ENCODE peak calls at places on chromosome 19, in five cellular contexts. N is Peyer's patch, H is A673, F is GM23248, S is left ventricle myocardium inferior. J is an unnamed sample.

GRCh38 chr19:45191324-45191845 is 12.8 kb downstream of the BLOC1S3 start:
- DNase-seq in N (no peak), F (no peak), H (no peak), S (no peak), J (peak; percentile 94)

GRCh38 chr19:48645652-48646191 is at the start of gene CA11:
- DNase-seq in S (no peak), N (no peak), F (peak; percentile 36), H (peak; percentile 80), J (no peak)

GRCh38 chr19:29492761-29493160 is 33.0 kb upstream of the VSTM2B start:
- DNase-seq in S (no peak), F (no peak), H (no peak), N (no peak), J (no peak)

GRCh38 chr19:49809155-49809986 is 3.7 kb downstream of the FUZ start:
- DNase-seq in N (peak; percentile 82), H (peak; percentile 61), F (peak; percentile 62), S (peak; percentile 70), J (no peak)

GRCh38 chr19:44637390-44637764 is 6.3 kb upstream of the PVR start:
- DNase-seq in S (no peak), N (no peak), H (no peak), F (no peak), J (no peak)

GRCh38 chr19:35346193-35347052 is 1.3 kb upstream of the FFAR1 start:
- DNase-seq in F (no peak), S (no peak), N (peak; percentile 90), H (no peak), J (peak; percentile 17)

GRCh38 chr19:23778566-23778965 is 19.9 kb upstream of the ZNF681 start:
- DNase-seq in S (no peak), F (no peak), H (no peak), N (no peak), J (no peak)

GRCh38 chr19:51144482-51145045 is 2.5 kb downstream of the SIGLEC7 start:
- DNase-seq in S (no peak), H (no peak), F (no peak), N (no peak), J (no peak)

GRCh38 chr19:30556230-30556711 is 184.1 kb downstream of the ZNF536 start:
- DNase-seq in H (no peak), N (peak; percentile 17), F (no peak), S (no peak), J (no peak)

GRCh38 chr19:39832341-39833083 is 1.4 kb downstream of the DYRK1B start:
- DNase-seq in S (no peak), N (no peak), F (peak; percentile 33), H (no peak), J (no peak)

GRCh38 chr19:16585808-16586476 is 13.7 kb upstream of the SLC35E1 start:
- DNase-seq in S (no peak), H (no peak), N (peak; percentile 81), F (no peak), J (peak; percentile 41)

GRCh38 chr19:43527860-43528622 is 1.0 kb upstream of the ETHE1 start:
- DNase-seq in N (peak; percentile 66), H (peak; percentile 39), S (no peak), F (peak; percentile 62), J (peak; percentile 39)

GRCh38 chr19:13091400-13092161 is 11.1 kb downstream of the LYL1 start:
- DNase-seq in H (peak; percentile 60), F (peak; percentile 85), S (peak; percentile 62), N (no peak), J (no peak)

GRCh38 chr19:30226464-30227070 is 145.6 kb upstream of the ZNF536 start:
- DNase-seq in S (no peak), F (peak; percentile 47), N (no peak), H (peak; percentile 39), J (no peak)

GRCh38 chr19:6970478-6970877 is 50.8 kb downstream of the MBD3L2B start:
- DNase-seq in H (peak; percentile 73), N (no peak), S (no peak), F (no peak), J (no peak)

GRCh38 chr19:50430888-50431342 is 1.8 kb upstream of the MYBPC2 start:
- DNase-seq in S (no peak), H (no peak), F (peak; percentile 25), N (peak; percentile 63), J (no peak)

GRCh38 chr19:4609878-4610511 is 29.3 kb upstream of the TNFAIP8L1 start:
- DNase-seq in H (no peak), N (no peak), S (peak; percentile 46), F (no peak), J (no peak)

GRCh38 chr19:35045667-35046300 is 4.3 kb downstream of the HPN start:
- DNase-seq in N (no peak), H (peak; percentile 62), F (peak; percentile 54), S (no peak), J (peak; percentile 35)

GRCh38 chr19:6480843-6481415 is 658 bp downstream of the DENND1C start:
- DNase-seq in F (no peak), N (no peak), H (no peak), S (no peak), J (no peak)

GRCh38 chr19:38003427-38004099 is 96.6 kb downstream of the SIPA1L3 start:
- DNase-seq in N (peak; percentile 72), S (peak; percentile 68), F (peak; percentile 90), H (peak; percentile 89), J (peak; percentile 87)

GRCh38 chr19:51586103-51586728 is 15.1 kb downstream of the ZNF175 start:
- DNase-seq in F (no peak), S (no peak), N (no peak), H (peak; percentile 53), J (no peak)

GRCh38 chr19:3708207-3708931 is at the start of gene TJP3:
- DNase-seq in N (peak; percentile 87), S (no peak), H (no peak), F (peak; percentile 58), J (peak; percentile 53)

GRCh38 chr19:53961523-53962345 is 1.0 kb upstream of the CACNG8 start:
- DNase-seq in H (peak; percentile 72), N (no peak), F (no peak), S (no peak), J (no peak)

GRCh38 chr19:40778865-40779284 is 828 bp downstream of the RAB4B start:
- DNase-seq in S (no peak), N (no peak), H (no peak), F (peak; percentile 71), J (no peak)

GRCh38 chr19:6127716-6128335 is 7.6 kb upstream of the ACSBG2 start:
- DNase-seq in F (peak; percentile 57), H (no peak), N (no peak), S (no peak), J (no peak)

GRCh38 chr19:30349131-30349730 is 23.0 kb upstream of the ZNF536 start:
- DNase-seq in S (no peak), N (no peak), H (no peak), F (no peak), J (no peak)

GRCh38 chr19:17996826-17997316 is 11.1 kb upstream of the ARRDC2 start:
- DNase-seq in N (peak; percentile 94), H (peak; percentile 83), F (peak; percentile 82), S (peak; percentile 86), J (peak; percentile 51)

GRCh38 chr19:19817357-19817756 is 4.2 kb downstream of the ZNF506 start:
- DNase-seq in N (no peak), S (no peak), F (no peak), H (no peak), J (no peak)

GRCh38 chr19:51821921-51822716 is 27.2 kb downstream of the FPR3 start:
- DNase-seq in F (peak; percentile 62), N (no peak), S (no peak), H (no peak), J (peak; percentile 61)

GRCh38 chr19:51570962-51571575 is at the start of gene ZNF175:
- DNase-seq in N (peak; percentile 97), F (peak; percentile 97), H (peak; percentile 97), S (peak; percentile 95), J (peak; percentile 94)

GRCh38 chr19:28290963-28291657 is 921.8 kb downstream of the UQCRFS1 start:
- DNase-seq in S (no peak), H (peak; percentile 41), F (no peak), N (no peak), J (no peak)

GRCh38 chr19:49064768-49065611 is at the start of gene NTF4:
- DNase-seq in F (peak; percentile 50), S (no peak), N (no peak), H (peak; percentile 40), J (peak; percentile 51)

GRCh38 chr19:18589380-18590272 is 1.0 kb downstream of the REX1BD start:
- DNase-seq in H (peak; percentile 93), N (peak; percentile 83), S (peak; percentile 66), F (peak; percentile 91), J (peak; percentile 72)

GRCh38 chr19:51098366-51099069 is 9.7 kb downstream of the CTU1 start:
- DNase-seq in H (no peak), N (no peak), S (peak; percentile 65), F (no peak), J (no peak)

DNA sequence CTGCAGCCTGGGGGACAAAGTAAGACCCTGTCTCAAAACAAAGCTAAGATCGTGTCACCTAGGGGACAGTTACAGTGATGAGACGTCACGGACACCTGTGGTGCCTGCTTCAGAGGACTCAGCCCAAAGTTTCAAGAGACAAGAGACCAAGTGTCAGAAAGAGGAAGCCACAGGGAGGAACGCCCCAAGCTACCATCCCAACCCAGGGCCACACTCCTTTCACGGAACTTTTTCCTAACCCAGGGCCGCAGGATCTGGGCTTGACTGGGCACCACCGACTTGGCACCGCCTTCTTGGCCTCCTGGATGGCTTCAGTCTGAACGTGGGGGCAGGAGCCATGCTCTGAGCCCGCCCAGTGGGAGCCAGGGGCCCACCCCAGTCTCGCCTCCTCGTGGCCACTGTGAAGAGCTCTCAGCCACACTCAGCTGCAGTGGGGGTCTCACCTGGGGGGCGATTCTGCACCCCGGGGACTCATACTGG is 8.5 kb downstream of the MOB3A start:
- DNase-seq in H (no peak), F (no peak), N (peak; percentile 81), S (no peak), J (no peak)
- H3K27ac ChIP-seq in H (no peak overlapping the region), F (no peak overlapping the region), N (peak overlapping the region; percentile 44), S (peak overlapping the region; percentile 9), J (peak overlapping the region; percentile 87)

DNA sequence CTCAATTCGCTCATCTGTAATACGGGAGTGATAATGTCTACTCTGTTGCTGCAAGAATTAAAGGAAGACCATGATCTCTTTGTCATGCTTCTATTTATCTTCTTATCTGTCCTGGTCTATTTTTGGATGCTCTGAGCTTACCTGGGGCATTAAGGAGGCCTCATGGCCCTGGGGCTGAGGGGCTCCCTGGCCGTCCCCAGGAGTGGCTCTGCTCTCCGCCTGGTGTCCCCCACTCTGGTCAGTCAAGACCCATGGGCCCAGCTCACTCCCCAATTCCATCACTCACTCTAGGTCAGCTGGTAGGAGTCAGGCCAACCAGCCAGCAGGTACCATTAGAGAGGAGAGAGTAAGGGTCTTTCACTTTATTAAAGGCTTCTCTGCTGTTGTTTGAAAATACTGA is 1.1 kb upstream of the CHST8 start:
- DNase-seq in S (no peak), N (no peak), F (no peak), H (no peak), J (no peak)
- H3K27ac ChIP-seq in S (no peak overlapping the region), N (no peak overlapping the region), F (no peak overlapping the region), H (no peak overlapping the region), J (no peak overlapping the region)

GRCh38 chr19:8000298-8001038 is 5.0 kb downstream of the ELAVL1 start:
- DNase-seq in H (no peak), F (no peak), S (no peak), N (no peak), J (no peak)
- H3K27ac ChIP-seq in H (no peak overlapping the region), F (no peak overlapping the region), S (peak overlapping the region; percentile 93), N (no peak overlapping the region), J (no peak overlapping the region)

GRCh38 chr19:789473-790052 is 7.7 kb upstream of the PTBP1 start:
- DNase-seq in N (no peak), F (peak; percentile 23), S (no peak), H (no peak), J (no peak)
- H3K27ac ChIP-seq in N (peak overlapping the region; percentile 65), F (no peak overlapping the region), S (peak overlapping the region; percentile 88), H (no peak overlapping the region), J (no peak overlapping the region)

GRCh38 chr19:32017341-32017948 is 328.0 kb upstream of the ZNF507 start:
- DNase-seq in H (peak; percentile 4), N (no peak), S (no peak), F (peak; percentile 47), J (peak; percentile 43)
- H3K27ac ChIP-seq in H (peak overlapping the region; percentile 24), N (no peak overlapping the region), S (no peak overlapping the region), F (peak overlapping the region; percentile 14), J (no peak overlapping the region)